ENCODE peak calls at places on chromosomes 7 and 10, in five cellular contexts. One of them, this sample, is unnamed.

GRCh38 chr10:29150010-29150409 is 138.9 kb upstream of the LYZL1 start:
- DNase-seq in stimulated activated CD4-positive, alpha-beta T cell treated with anti-CD3 and anti-CD28 coated beads, Interleukin-15, amount 100 ng/mL, for 1 hour: no peak
- DNase-seq in foreskin keratinocyte: no peak
- DNase-seq in iris pigment epithelial cell: peak
- DNase-seq in HFFc6: no peak
- DNase-seq in this sample: no peak

GRCh38 chr7:46969303-46970130 is 612.4 kb downstream of the TNS3 start:
- DNase-seq in stimulated activated CD4-positive, alpha-beta T cell treated with anti-CD3 and anti-CD28 coated beads, Interleukin-15, amount 100 ng/mL, for 1 hour: no peak
- DNase-seq in foreskin keratinocyte: peak
- DNase-seq in iris pigment epithelial cell: peak
- DNase-seq in HFFc6: peak
- DNase-seq in this sample: no peak

GRCh38 chr7:7201583-7202374 is 19.4 kb downstream of the C1GALT1 start:
- DNase-seq in stimulated activated CD4-positive, alpha-beta T cell treated with anti-CD3 and anti-CD28 coated beads, Interleukin-15, amount 100 ng/mL, for 1 hour: no peak
- DNase-seq in foreskin keratinocyte: peak
- DNase-seq in iris pigment epithelial cell: no peak
- DNase-seq in HFFc6: no peak
- DNase-seq in this sample: no peak

GRCh38 chr7:149422914-149423285 is 38.0 kb downstream of the ZNF777 start:
- DNase-seq in stimulated activated CD4-positive, alpha-beta T cell treated with anti-CD3 and anti-CD28 coated beads, Interleukin-15, amount 100 ng/mL, for 1 hour: peak
- DNase-seq in foreskin keratinocyte: no peak
- DNase-seq in iris pigment epithelial cell: no peak
- DNase-seq in HFFc6: no peak
- DNase-seq in this sample: no peak

GRCh38 chr7:33849004-33849403 is 56.3 kb upstream of the BMPER start:
- DNase-seq in stimulated activated CD4-positive, alpha-beta T cell treated with anti-CD3 and anti-CD28 coated beads, Interleukin-15, amount 100 ng/mL, for 1 hour: no peak
- DNase-seq in foreskin keratinocyte: no peak
- DNase-seq in iris pigment epithelial cell: peak
- DNase-seq in HFFc6: peak
- DNase-seq in this sample: no peak

GRCh38 chr10:64206409-64206808 is 685.2 kb downstream of the REEP3 start:
- DNase-seq in stimulated activated CD4-positive, alpha-beta T cell treated with anti-CD3 and anti-CD28 coated beads, Interleukin-15, amount 100 ng/mL, for 1 hour: no peak
- DNase-seq in foreskin keratinocyte: no peak
- DNase-seq in iris pigment epithelial cell: no peak
- DNase-seq in HFFc6: no peak
- DNase-seq in this sample: no peak

GRCh38 chr10:53690556-53691240 is 918.1 kb upstream of the MBL2 start:
- DNase-seq in stimulated activated CD4-positive, alpha-beta T cell treated with anti-CD3 and anti-CD28 coated beads, Interleukin-15, amount 100 ng/mL, for 1 hour: no peak
- DNase-seq in foreskin keratinocyte: no peak
- DNase-seq in iris pigment epithelial cell: no peak
- DNase-seq in HFFc6: no peak
- DNase-seq in this sample: no peak

GRCh38 chr7:48427671-48428070 is 256.4 kb downstream of the ABCA13 start:
- DNase-seq in stimulated activated CD4-positive, alpha-beta T cell treated with anti-CD3 and anti-CD28 coated beads, Interleukin-15, amount 100 ng/mL, for 1 hour: no peak
- DNase-seq in foreskin keratinocyte: peak
- DNase-seq in iris pigment epithelial cell: no peak
- DNase-seq in HFFc6: peak
- DNase-seq in this sample: no peak

GRCh38 chr7:2905027-2905426 is 60.9 kb upstream of the GNA12 start:
- DNase-seq in stimulated activated CD4-positive, alpha-beta T cell treated with anti-CD3 and anti-CD28 coated beads, Interleukin-15, amount 100 ng/mL, for 1 hour: no peak
- DNase-seq in foreskin keratinocyte: no peak
- DNase-seq in iris pigment epithelial cell: no peak
- DNase-seq in HFFc6: no peak
- DNase-seq in this sample: no peak

GRCh38 chr10:26242752-26243151 is 26.2 kb downstream of the GAD2 start:
- DNase-seq in stimulated activated CD4-positive, alpha-beta T cell treated with anti-CD3 and anti-CD28 coated beads, Interleukin-15, amount 100 ng/mL, for 1 hour: no peak
- DNase-seq in foreskin keratinocyte: no peak
- DNase-seq in iris pigment epithelial cell: no peak
- DNase-seq in HFFc6: no peak
- DNase-seq in this sample: no peak

GRCh38 chr10:19922236-19922963 is 106.2 kb downstream of the PLXDC2 start:
- DNase-seq in stimulated activated CD4-positive, alpha-beta T cell treated with anti-CD3 and anti-CD28 coated beads, Interleukin-15, amount 100 ng/mL, for 1 hour: no peak
- DNase-seq in foreskin keratinocyte: peak
- DNase-seq in iris pigment epithelial cell: peak
- DNase-seq in HFFc6: no peak
- DNase-seq in this sample: no peak

GRCh38 chr10:129966370-129966769 is 2.3 kb upstream of the EBF3 start:
- DNase-seq in stimulated activated CD4-positive, alpha-beta T cell treated with anti-CD3 and anti-CD28 coated beads, Interleukin-15, amount 100 ng/mL, for 1 hour: no peak
- DNase-seq in foreskin keratinocyte: no peak
- DNase-seq in iris pigment epithelial cell: no peak
- DNase-seq in HFFc6: no peak
- DNase-seq in this sample: no peak

GRCh38 chr10:34538291-34538829 is 276.7 kb downstream of the PARD3 start:
- DNase-seq in stimulated activated CD4-positive, alpha-beta T cell treated with anti-CD3 and anti-CD28 coated beads, Interleukin-15, amount 100 ng/mL, for 1 hour: no peak
- DNase-seq in foreskin keratinocyte: no peak
- DNase-seq in iris pigment epithelial cell: no peak
- DNase-seq in HFFc6: no peak
- DNase-seq in this sample: no peak

GRCh38 chr10:61761825-61762217 is 99.1 kb downstream of the CABCOCO1 start:
- DNase-seq in stimulated activated CD4-positive, alpha-beta T cell treated with anti-CD3 and anti-CD28 coated beads, Interleukin-15, amount 100 ng/mL, for 1 hour: no peak
- DNase-seq in foreskin keratinocyte: no peak
- DNase-seq in iris pigment epithelial cell: no peak
- DNase-seq in HFFc6: no peak
- DNase-seq in this sample: no peak

GRCh38 chr10:126730856-126731612 is 60.5 kb upstream of the C10orf90 start:
- DNase-seq in stimulated activated CD4-positive, alpha-beta T cell treated with anti-CD3 and anti-CD28 coated beads, Interleukin-15, amount 100 ng/mL, for 1 hour: no peak
- DNase-seq in foreskin keratinocyte: no peak
- DNase-seq in iris pigment epithelial cell: no peak
- DNase-seq in HFFc6: no peak
- DNase-seq in this sample: no peak

GRCh38 chr7:16223963-16224707 is 197.2 kb downstream of the CRPPA start:
- DNase-seq in stimulated activated CD4-positive, alpha-beta T cell treated with anti-CD3 and anti-CD28 coated beads, Interleukin-15, amount 100 ng/mL, for 1 hour: no peak
- DNase-seq in foreskin keratinocyte: no peak
- DNase-seq in iris pigment epithelial cell: no peak
- DNase-seq in HFFc6: no peak
- DNase-seq in this sample: peak

GRCh38 chr10:112789248-112789647 is 160.8 kb upstream of the TCF7L2 start:
- DNase-seq in stimulated activated CD4-positive, alpha-beta T cell treated with anti-CD3 and anti-CD28 coated beads, Interleukin-15, amount 100 ng/mL, for 1 hour: no peak
- DNase-seq in foreskin keratinocyte: no peak
- DNase-seq in iris pigment epithelial cell: no peak
- DNase-seq in HFFc6: no peak
- DNase-seq in this sample: no peak

GRCh38 chr10:44382131-44382858 is 2.6 kb downstream of the CXCL12 start:
- DNase-seq in stimulated activated CD4-positive, alpha-beta T cell treated with anti-CD3 and anti-CD28 coated beads, Interleukin-15, amount 100 ng/mL, for 1 hour: no peak
- DNase-seq in foreskin keratinocyte: no peak
- DNase-seq in iris pigment epithelial cell: no peak
- DNase-seq in HFFc6: no peak
- DNase-seq in this sample: no peak

GRCh38 chr7:69761290-69761922 is 163.1 kb downstream of the AUTS2 start:
- DNase-seq in stimulated activated CD4-positive, alpha-beta T cell treated with anti-CD3 and anti-CD28 coated beads, Interleukin-15, amount 100 ng/mL, for 1 hour: no peak
- DNase-seq in foreskin keratinocyte: no peak
- DNase-seq in iris pigment epithelial cell: no peak
- DNase-seq in HFFc6: no peak
- DNase-seq in this sample: no peak

GRCh38 chr7:85471312-85471711 is 284.5 kb upstream of the SEMA3D start:
- DNase-seq in stimulated activated CD4-positive, alpha-beta T cell treated with anti-CD3 and anti-CD28 coated beads, Interleukin-15, amount 100 ng/mL, for 1 hour: no peak
- DNase-seq in foreskin keratinocyte: no peak
- DNase-seq in iris pigment epithelial cell: peak
- DNase-seq in HFFc6: no peak
- DNase-seq in this sample: no peak

This sample was measured in activated CD8-positive, alpha-beta memory T cell treated with anti-CD3 and anti-CD28 coated beads for 1 hour.